ENCODE peak calls at places on chromosomes 4 and X, in six cellular contexts. P is nephron progenitor cell; M is CD4-positive, alpha-beta T cell; C is body of pancreas; I is fibroblast of the aortic adventitia; T is lower lobe of right lung. O is an unnamed sample.

GRCh38 chr4:128286474-128287158 is 997 bp downstream of the PGRMC2 start:
- DNase-seq in P (no peak), T (no peak), C (peak; percentile 59), M (no peak), I (peak; percentile 66), O (no peak)

GRCh38 chr4:172927096-172927495 is 241.5 kb upstream of the GALNT7 start:
- DNase-seq in C (peak; percentile 4), P (no peak), I (no peak), T (no peak), M (no peak), O (no peak)

GRCh38 chr4:164423819-164424218 is 330.1 kb upstream of the SMIM31 start:
- DNase-seq in I (no peak), P (no peak), T (no peak), C (no peak), M (no peak), O (no peak)

GRCh38 chr4:113973349-113973748 is 6.1 kb downstream of the ARSJ start:
- DNase-seq in I (no peak), P (no peak), M (no peak), C (no peak), T (no peak), O (no peak)

GRCh38 chrX:133726211-133726630 is 259.2 kb downstream of the GPC3 start:
- DNase-seq in M (no peak), C (no peak), P (no peak), T (no peak), I (peak; percentile 20), O (peak; percentile 18)

GRCh38 chr4:1363540-1363939 is 16.5 kb downstream of the UVSSA start:
- DNase-seq in C (no peak), P (no peak), I (no peak), M (no peak), T (no peak), O (no peak)

GRCh38 chr4:5753766-5754528 is 42.9 kb downstream of the EVC start:
- DNase-seq in C (no peak), T (no peak), I (peak; percentile 91), P (no peak), M (no peak), O (peak; percentile 57)

GRCh38 chr4:89939464-89939863 is 44.8 kb downstream of the MMRN1 start:
- DNase-seq in P (no peak), T (no peak), M (no peak), I (no peak), C (no peak), O (no peak)

GRCh38 chr4:7196283-7196651 is 3.9 kb downstream of the SORCS2 start:
- DNase-seq in M (no peak), P (no peak), T (peak; percentile 31), C (no peak), I (no peak), O (no peak)

GRCh38 chr4:36771411-36772153 is 473.0 kb upstream of the NWD2 start:
- DNase-seq in C (no peak), M (no peak), I (no peak), P (no peak), T (no peak), O (no peak)

GRCh38 chr4:183504930-183505555 is at the start of gene ING2:
- DNase-seq in T (no peak), P (no peak), C (no peak), I (no peak), M (no peak), O (peak; percentile 29)

GRCh38 chr4:55729306-55730142 is 90.1 kb upstream of the EXOC1L start:
- DNase-seq in P (no peak), I (no peak), C (no peak), M (no peak), T (no peak), O (no peak)

GRCh38 chr4:1604706-1605205 is 79.4 kb downstream of the FAM53A start:
- DNase-seq in P (no peak), T (peak; percentile 48), M (no peak), I (no peak), C (no peak), O (no peak)

GRCh38 chrX:130082244-130083106 is 27.8 kb downstream of the ELF4 start:
- DNase-seq in T (peak; percentile 73), M (peak; percentile 50), P (no peak), I (peak; percentile 39), C (peak; percentile 33), O (no peak)

GRCh38 chr4:69832326-69833030 is 27.5 kb downstream of the SULT1E1 start:
- DNase-seq in M (no peak), C (peak; percentile 43), I (no peak), P (no peak), T (no peak), O (no peak)

GRCh38 chr4:140151700-140152014 is 2.3 kb downstream of the MAML3 start:
- DNase-seq in M (peak; percentile 58), P (peak; percentile 76), T (peak; percentile 87), C (peak; percentile 93), I (peak; percentile 75), O (no peak)

GRCh38 chrX:133179500-133179899 is 38.7 kb downstream of the TFDP3 start:
- DNase-seq in P (no peak), C (no peak), T (no peak), I (no peak), M (no peak), O (no peak)

GRCh38 chr4:168082379-168082778 is 10.0 kb upstream of the ANXA10 start:
- DNase-seq in I (no peak), C (no peak), P (no peak), M (no peak), T (no peak), O (no peak)

GRCh38 chrX:123648028-123648810 is 84.6 kb downstream of the THOC2 start:
- DNase-seq in I (peak; percentile 59), M (no peak), P (peak; percentile 59), T (peak; percentile 60), C (peak; percentile 4), O (peak; percentile 19)

GRCh38 chr4:41723286-41723685 is 25.2 kb downstream of the PHOX2B start:
- DNase-seq in M (no peak), I (no peak), T (no peak), P (no peak), C (no peak), O (no peak)

GRCh38 chr4:56301181-56302076 is 85.9 kb downstream of the AASDH start:
- DNase-seq in T (peak; percentile 59), I (peak; percentile 91), M (peak; percentile 53), P (peak; percentile 77), C (peak; percentile 76), O (peak; percentile 52)

GRCh38 chr4:124432500-124432899 is 280.0 kb downstream of the ANKRD50 start:
- DNase-seq in P (no peak), I (peak; percentile 50), M (no peak), C (no peak), T (no peak), O (no peak)

GRCh38 chr4:126627255-126627654 is 1005.5 kb upstream of the INTU start:
- DNase-seq in M (no peak), P (no peak), C (no peak), I (peak; percentile 40), T (no peak), O (no peak)

GRCh38 chrX:1883772-1884171 is 268.9 kb downstream of the ASMT start:
- DNase-seq in I (no peak), M (no peak), C (no peak), P (no peak), T (no peak), O (no peak)

DNA sequence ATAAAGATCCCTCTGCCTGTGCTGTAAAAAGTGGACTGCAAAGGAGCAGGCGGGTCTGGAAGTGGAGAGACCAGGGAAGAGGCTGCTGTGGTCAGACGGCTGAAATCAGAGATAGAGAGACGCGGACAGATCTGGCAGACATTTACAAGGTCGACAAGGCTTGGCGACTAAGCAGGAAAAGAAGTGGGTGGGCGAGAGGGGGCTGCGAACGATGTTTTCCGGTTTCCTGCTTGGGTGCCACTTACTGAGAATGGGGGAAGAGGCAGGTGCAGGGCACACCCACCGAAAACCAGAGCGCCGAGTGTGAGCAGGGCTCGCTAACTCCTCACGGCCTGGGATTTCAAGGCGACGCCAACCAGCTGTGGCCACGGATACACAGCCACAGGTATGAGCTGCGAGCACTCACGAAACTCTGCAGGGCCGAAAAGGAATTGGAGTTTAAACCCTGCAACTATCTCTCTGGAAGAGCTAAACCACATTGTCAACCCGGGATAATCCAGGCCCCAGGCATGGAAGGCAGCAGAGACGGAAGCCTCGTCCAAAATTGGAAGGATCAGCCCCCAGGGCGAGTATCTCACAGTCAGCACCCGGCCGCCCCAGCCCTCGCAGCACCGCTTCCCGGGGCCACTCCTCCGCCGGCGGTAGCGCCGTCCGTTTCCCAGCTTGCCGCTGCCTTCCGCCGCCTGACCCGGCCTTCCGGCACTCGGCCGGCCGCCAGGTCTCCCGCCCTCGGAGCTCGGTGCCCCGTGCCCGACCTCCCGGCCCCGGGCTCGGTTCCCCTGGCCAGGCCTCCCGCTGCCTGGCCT is 824 bp downstream of the CASP3 start:
- DNase-seq in I (peak; percentile 39), P (peak; percentile 69), T (peak; percentile 79), C (peak; percentile 71), M (peak; percentile 26), O (no peak)
- TF ChIP-seq CTCF in I (no peak), P (no peak), T (no peak), C (no peak), M (no peak), O (no peak)

DNA sequence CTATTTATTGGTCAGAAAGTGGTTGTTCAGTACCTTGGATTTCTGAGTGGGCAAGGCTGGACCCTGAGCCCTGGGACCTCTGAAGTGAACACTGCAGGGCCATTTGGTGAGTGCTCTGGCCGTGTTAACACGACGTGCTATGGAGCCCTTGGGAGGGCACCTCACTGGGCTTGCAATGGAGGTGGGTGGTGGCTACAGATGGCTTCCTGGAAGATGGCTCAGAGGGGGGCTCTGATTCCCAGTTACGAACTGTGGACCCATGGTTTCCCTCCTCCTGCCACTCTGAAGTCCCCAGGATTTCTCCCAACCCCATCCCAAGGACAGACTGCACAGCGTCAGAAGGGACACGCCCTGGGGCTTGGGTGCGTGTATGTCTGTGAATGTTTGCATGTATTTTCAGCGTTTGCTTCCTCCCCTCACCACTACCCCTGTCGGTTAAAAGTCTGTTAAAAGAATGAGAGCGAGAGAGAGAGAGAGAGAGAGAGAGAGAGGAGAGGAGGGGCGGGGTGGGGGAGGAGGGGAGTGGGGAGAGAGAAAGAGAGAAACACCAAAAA is 3.7 kb upstream of the RHOH start:
- DNase-seq in I (no peak), P (no peak), T (no peak), C (no peak), M (peak; percentile 48), O (no peak)
- TF ChIP-seq CTCF in I (no peak), P (no peak), T (no peak), C (no peak), M (no peak), O (no peak)

DNA sequence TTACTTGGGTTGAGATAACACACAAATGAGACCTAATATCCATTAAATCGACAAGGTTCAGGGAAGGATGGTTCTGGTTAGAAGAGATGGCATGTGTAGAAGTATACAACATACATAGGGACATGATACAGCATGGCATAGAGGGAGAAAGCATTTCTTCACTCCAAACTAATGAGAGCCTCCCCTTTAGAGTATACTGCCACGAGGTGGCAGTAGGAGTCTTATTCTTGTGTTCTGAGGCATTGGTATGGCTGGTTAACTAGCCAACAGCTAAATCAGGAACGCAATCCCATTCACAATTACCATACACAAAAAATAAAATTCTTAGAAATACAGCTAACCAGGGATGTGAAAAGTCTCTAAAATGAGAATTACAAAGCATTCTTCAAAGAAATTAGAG is 29.1 kb upstream of the TRO start:
- DNase-seq in P (peak; percentile 3), M (peak; percentile 11), T (no peak), I (peak; percentile 53), C (peak; percentile 43), O (peak; percentile 4)
- TF ChIP-seq CTCF in P (no peak), M (peak; percentile 57), T (peak; percentile 41), I (peak; percentile 51), C (peak; percentile 55), O (peak; percentile 47)

GRCh38 chrX:52284865-52285264 is 84.0 kb upstream of the XAGE2 start:
- DNase-seq in I (no peak), C (no peak), P (no peak), M (no peak), T (no peak), O (no peak)

GRCh38 chrX:52277666-52278065 is 91.2 kb upstream of the XAGE2 start:
- DNase-seq in I (no peak), P (no peak), M (no peak), C (no peak), T (no peak), O (no peak)

GRCh38 chrX:52280812-52281211 is 88.0 kb upstream of the XAGE2 start:
- DNase-seq in I (no peak), C (peak; percentile 43), T (no peak), M (no peak), P (no peak), O (no peak)
- TF ChIP-seq CTCF in I (no peak), C (no peak), T (no peak), M (no peak), P (no peak), O (no peak)

O was measured in AG09319.